ENCODE peak calls at places on chromosome 15, in eight cellular contexts. L, G, B, H, E, I, M and Z are unnamed samples. For H3K9me3, the result is how much of the 10 kb centered on the place peaks cover.

GRCh38 chr15:36468746-36469145 is 110.7 kb upstream of the CDIN1 start:
- DNase-seq in M (no peak), E (no peak), H (peak), G (no peak), L (no peak), B (peak), I (peak), Z (no peak)

GRCh38 chr15:53710906-53711305 is 48.6 kb downstream of the WDR72 start:
- DNase-seq in I (no peak), M (peak), E (no peak), G (no peak), H (no peak), B (no peak), L (no peak), Z (no peak)

GRCh38 chr15:57500979-57501576 is 90.6 kb upstream of the MYZAP start:
- DNase-seq in H (no peak), B (no peak), L (no peak), M (no peak), E (no peak), G (no peak), I (no peak), Z (no peak)

GRCh38 chr15:31252386-31252785 is 74.2 kb upstream of the KLF13 start:
- DNase-seq in G (no peak), I (no peak), E (no peak), B (no peak), M (no peak), L (no peak), H (no peak), Z (no peak)

GRCh38 chr15:58260186-58260910 is 122.2 kb downstream of the AQP9 start:
- DNase-seq in E (peak), M (no peak), L (no peak), H (no peak), I (peak), B (no peak), G (no peak), Z (peak)

GRCh38 chr15:87816811-87817210 is 439.7 kb downstream of the NTRK3 start:
- DNase-seq in L (no peak), G (no peak), B (peak), E (no peak), M (no peak), H (no peak), I (peak), Z (no peak)

GRCh38 chr15:27701956-27702355 is 397.2 kb downstream of the OCA2 start:
- DNase-seq in L (no peak), E (no peak), H (no peak), M (no peak), B (no peak), I (no peak), G (no peak), Z (no peak)

GRCh38 chr15:90680371-90680935 is 36.7 kb upstream of the BLM start:
- DNase-seq in I (peak), G (no peak), L (no peak), B (peak), E (no peak), H (no peak), M (no peak), Z (peak)

GRCh38 chr15:48866141-48866563 is 11.8 kb upstream of the EID1 start:
- DNase-seq in L (no peak), I (peak), H (no peak), G (no peak), M (no peak), B (no peak), E (no peak), Z (no peak)

GRCh38 chr15:83818591-83818990 is 164.7 kb downstream of the ADAMTSL3 start:
- DNase-seq in H (no peak), I (no peak), G (no peak), E (no peak), B (no peak), M (no peak), L (no peak), Z (no peak)

GRCh38 chr15:41512078-41512394 is 1.6 kb downstream of the LTK start:
- DNase-seq in H (no peak), I (no peak), E (no peak), B (no peak), M (no peak), G (no peak), L (no peak), Z (no peak)

GRCh38 chr15:70806992-70807712 is 43.8 kb upstream of the UACA start:
- DNase-seq in L (no peak), G (no peak), I (peak), H (no peak), B (no peak), M (no peak), E (peak), Z (peak)

GRCh38 chr15:99976811-99977271 is 243.6 kb upstream of the LYSMD4 start:
- DNase-seq in H (no peak), E (no peak), L (no peak), I (peak), M (no peak), B (peak), G (peak), Z (peak)
- H3K9me3 ChIP-seq in H (under half), E (under half), L (under half), I (under half), M (under half), B (under half), G (under half), Z (under half)

GRCh38 chr15:100688549-100689120 is 86.2 kb downstream of the ASB7 start:
- DNase-seq in M (no peak), G (no peak), L (no peak), E (no peak), I (no peak), B (no peak), H (no peak), Z (no peak)

GRCh38 chr15:100689500-100689899 is 87.1 kb downstream of the ASB7 start:
- DNase-seq in L (no peak), H (no peak), G (no peak), M (no peak), B (no peak), E (no peak), I (no peak), Z (no peak)

GRCh38 chr15:100690786-100691160 is 88.4 kb downstream of the ASB7 start:
- DNase-seq in L (no peak), G (no peak), I (no peak), B (no peak), H (no peak), E (no peak), M (no peak), Z (no peak)

GRCh38 chr15:100691321-100691720 is 88.9 kb downstream of the ASB7 start:
- DNase-seq in G (no peak), E (no peak), B (no peak), I (no peak), M (no peak), H (no peak), L (no peak), Z (no peak)

DNA sequence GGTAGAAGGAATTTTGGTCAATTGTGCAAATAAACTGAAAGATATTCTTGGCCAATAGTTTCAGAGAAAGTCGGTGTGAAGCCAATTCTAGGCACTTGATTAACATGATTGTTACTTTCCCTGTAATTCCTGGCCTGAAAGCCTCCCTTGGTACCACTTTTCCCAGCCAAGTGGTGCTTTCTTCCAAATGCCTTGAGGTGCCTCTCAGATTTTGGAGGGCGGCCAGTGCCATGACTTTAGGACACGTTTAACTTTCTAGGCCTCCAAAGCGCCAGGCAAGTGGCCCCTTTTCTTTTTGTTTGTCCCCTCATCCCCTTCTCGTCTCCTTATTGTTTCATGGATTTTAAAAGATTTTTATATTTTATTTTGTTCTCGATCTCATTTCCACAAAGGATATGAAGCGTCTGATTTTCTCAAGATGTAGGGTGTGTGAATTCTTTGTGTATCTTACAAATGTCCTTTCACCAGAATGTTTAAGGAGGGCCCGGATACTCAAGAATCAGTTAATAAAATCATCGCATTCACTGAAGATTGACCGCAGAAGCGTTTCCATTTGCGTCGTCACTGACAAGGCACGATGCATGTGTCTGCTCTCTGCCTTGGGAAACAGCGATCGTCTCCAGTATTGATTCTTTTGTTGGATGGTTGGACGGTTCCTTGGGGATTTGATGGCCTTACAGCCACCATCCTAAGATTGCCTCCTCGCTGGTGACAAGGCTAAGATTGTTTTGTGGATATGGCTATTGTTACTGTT is 87.8 kb downstream of the ASB7 start:
- DNase-seq in B (no peak), E (no peak), L (no peak), G (no peak), M (no peak), I (no peak), H (no peak), Z (no peak)
- H3K9me3 ChIP-seq in B (under half), E (under half), L (under half), G (under half), M (under half), I (under half), H (under half), Z (under half)

GRCh38 chr15:62262305-62262941 is 97.3 kb upstream of the C2CD4B start:
- DNase-seq in B (peak), L (no peak), E (no peak), M (no peak), G (no peak), I (peak), H (no peak), Z (no peak)
- H3K9me3 ChIP-seq in B (under half), L (under half), E (under half), M (under half), G (under half), I (under half), H (under half), Z (under half)

GRCh38 chr15:42759093-42759492 is 22.2 kb upstream of the CDAN1 start:
- DNase-seq in M (no peak), G (no peak), B (no peak), I (no peak), E (no peak), H (no peak), L (no peak), Z (no peak)
- H3K9me3 ChIP-seq in M (under half), G (under half), B (under half), I (under half), E (under half), H (under half), L (under half), Z (under half)

DNA sequence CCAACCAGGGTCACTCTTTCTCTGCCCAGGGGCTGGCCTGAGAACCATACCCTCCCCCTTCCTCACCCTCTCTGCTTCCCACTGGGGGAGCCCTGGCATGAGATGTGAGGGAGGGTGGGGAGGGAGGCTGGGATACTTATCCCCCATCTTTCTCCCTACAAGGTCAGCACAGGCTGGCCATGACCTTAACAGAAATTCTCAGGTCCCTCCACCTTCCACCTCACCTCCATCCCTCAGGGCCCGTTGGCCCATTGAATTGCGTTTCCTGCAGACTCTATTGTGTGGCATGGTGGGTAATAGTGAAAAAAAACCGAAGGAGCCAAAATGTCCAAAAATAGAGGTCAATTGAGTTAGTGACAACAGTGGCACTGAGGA is 159.5 kb downstream of the OR4M2 start:
- DNase-seq in G (no peak), I (no peak), B (no peak), L (no peak), H (no peak), M (no peak), E (no peak), Z (no peak)
- H3K9me3 ChIP-seq in G (under half), I (under half), B (under half), L (under half), H (under half), M (under half), E (under half), Z (under half)

GRCh38 chr15:25233766-25234350 is 205.0 kb downstream of the UBE3A start:
- DNase-seq in L (no peak), H (no peak), G (no peak), I (no peak), B (no peak), M (no peak), E (no peak), Z (no peak)
- H3K9me3 ChIP-seq in L (under half), H (under half), G (under half), I (half or more), B (half or more), M (under half), E (under half), Z (under half)